ENCODE peak calls at places on chromosome 22, in six cellular contexts. B, F, M, U, Z and P are unnamed samples.
A peak's percentile ranks its signal among the peaks of the same experiment; 100 is the strongest.

GRCh38 chr22:30947163-30947820 is 21.3 kb downstream of the MORC2 start:
- DNase-seq in B (no peak), U (no peak), Z (no peak), F (no peak), M (no peak), P (peak; percentile 62)

GRCh38 chr22:47918276-47918928 is 1156.0 kb downstream of the TBC1D22A start:
- DNase-seq in B (no peak), M (no peak), U (no peak), F (no peak), Z (no peak), P (no peak)

GRCh38 chr22:48919187-48919590 is 908.5 kb downstream of the BRD1 start:
- DNase-seq in U (no peak), Z (no peak), B (no peak), M (no peak), F (peak; percentile 29), P (peak; percentile 31)

GRCh38 chr22:31818481-31819392 is 64.9 kb downstream of the DEPDC5 start:
- DNase-seq in M (peak; percentile 48), Z (no peak), U (no peak), F (no peak), B (no peak), P (no peak)

GRCh38 chr22:43985532-43985931 is 30.3 kb downstream of the SAMM50 start:
- DNase-seq in M (no peak), B (no peak), Z (no peak), F (no peak), U (no peak), P (no peak)

GRCh38 chr22:37282385-37282677 is at the start of gene CYTH4:
- DNase-seq in U (peak; percentile 26), Z (no peak), F (no peak), B (no peak), M (no peak), P (no peak)

GRCh38 chr22:27223317-27224177 is 566.2 kb downstream of the MIAT start:
- DNase-seq in F (no peak), U (no peak), M (peak; percentile 89), B (no peak), Z (peak; percentile 95), P (no peak)

GRCh38 chr22:20025401-20026203 is 4.7 kb downstream of the TANGO2 start:
- DNase-seq in B (no peak), F (peak; percentile 10), Z (no peak), U (no peak), M (no peak), P (no peak)

GRCh38 chr22:20436309-20437252 is 1.0 kb downstream of the SCARF2 start:
- DNase-seq in F (peak; percentile 45), Z (peak; percentile 59), B (no peak), U (no peak), M (peak; percentile 30), P (peak; percentile 50)

GRCh38 chr22:38572065-38572464 is 2.1 kb upstream of the DMC1 start:
- DNase-seq in Z (peak; percentile 57), F (no peak), B (no peak), M (peak; percentile 62), U (peak; percentile 32), P (peak; percentile 17)

GRCh38 chr22:49018601-49019000 is 809.1 kb downstream of the BRD1 start:
- DNase-seq in Z (no peak), U (no peak), B (no peak), F (peak; percentile 14), M (no peak), P (no peak)

GRCh38 chr22:50699001-50699753 is 26.6 kb downstream of the SHANK3 start:
- DNase-seq in M (no peak), Z (no peak), U (no peak), F (no peak), B (no peak), P (no peak)

GRCh38 chr22:20408891-20409290 is 14.9 kb downstream of the ZNF74 start:
- DNase-seq in U (no peak), F (no peak), M (no peak), Z (no peak), B (no peak), P (no peak)

GRCh38 chr22:22928666-22929380 is 41.2 kb downstream of the IGLL5 start:
- DNase-seq in U (peak; percentile 28), B (no peak), Z (no peak), F (no peak), M (peak; percentile 16), P (no peak)

GRCh38 chr22:22093743-22094142 is 111.2 kb upstream of the TOP3B start:
- DNase-seq in Z (no peak), F (no peak), M (peak; percentile 25), B (no peak), U (no peak), P (no peak)

GRCh38 chr22:42361523-42361922 is 70.7 kb downstream of the NFAM1 start:
- DNase-seq in M (no peak), B (no peak), U (no peak), Z (no peak), F (no peak), P (no peak)

GRCh38 chr22:32824531-32825315 is 23.2 kb downstream of the TIMP3 start:
- DNase-seq in U (no peak), B (no peak), Z (no peak), M (no peak), F (no peak), P (no peak)

GRCh38 chr22:33372875-33373274 is 314.7 kb upstream of the SYN3 start:
- DNase-seq in M (no peak), U (no peak), B (no peak), F (no peak), Z (no peak), P (no peak)

GRCh38 chr22:21652010-21652546 is 10.0 kb downstream of the SDF2L1 start:
- DNase-seq in F (peak; percentile 92), M (peak; percentile 81), B (no peak), U (peak; percentile 89), Z (peak; percentile 92), P (peak; percentile 91)

GRCh38 chr22:25622011-25622410 is 57.5 kb downstream of the GRK3 start:
- DNase-seq in U (no peak), M (peak; percentile 23), Z (peak; percentile 14), B (no peak), F (no peak), P (no peak)

GRCh38 chr22:22408731-22409696 is 99.5 kb downstream of the ZNF280B start:
- DNase-seq in Z (peak; percentile 18), M (peak; percentile 4), U (peak; percentile 92), F (peak; percentile 57), B (no peak), P (peak; percentile 21)

GRCh38 chr22:20316217-20316843 is 3.5 kb downstream of the DGCR6L start:
- DNase-seq in B (no peak), U (no peak), M (no peak), Z (no peak), F (peak; percentile 18), P (no peak)

GRCh38 chr22:47367993-47368945 is 605.8 kb downstream of the TBC1D22A start:
- DNase-seq in Z (no peak), U (no peak), B (no peak), M (no peak), F (peak; percentile 5), P (no peak)

GRCh38 chr22:42202048-42202447 is 68.4 kb downstream of the TCF20 start:
- DNase-seq in Z (no peak), U (no peak), B (no peak), M (no peak), F (no peak), P (no peak)

GRCh38 chr22:50445071-50445879 is 29.6 kb downstream of the SBF1 start:
- DNase-seq in B (no peak), F (no peak), U (no peak), M (no peak), Z (no peak), P (no peak)

GRCh38 chr22:30277547-30278344 is 11.1 kb upstream of the OSM start:
- DNase-seq in B (no peak), Z (peak; percentile 65), U (no peak), F (no peak), M (peak; percentile 80), P (no peak)

GRCh38 chr22:48806227-48806781 is 1021.4 kb downstream of the BRD1 start:
- DNase-seq in F (no peak), B (no peak), U (no peak), M (no peak), Z (no peak), P (no peak)

GRCh38 chr22:21975273-21975672 is 7.3 kb downstream of the TOP3B start:
- DNase-seq in F (no peak), Z (no peak), U (no peak), B (no peak), M (no peak), P (no peak)

GRCh38 chr22:20494978-20495860 is at the start of gene KLHL22:
- DNase-seq in M (peak; percentile 26), Z (peak; percentile 53), U (no peak), B (no peak), F (peak; percentile 38), P (peak; percentile 21)

GRCh38 chr22:16956290-16956689 is 51.7 kb downstream of the GAB4 start:
- DNase-seq in B (no peak), M (no peak), F (no peak), Z (no peak), U (no peak), P (no peak)
- H3K14ac ChIP-seq in B (no peak overlapping the region), M (no peak overlapping the region), F (no peak overlapping the region), Z (no peak overlapping the region), U (no peak overlapping the region), P (no peak overlapping the region)

DNA sequence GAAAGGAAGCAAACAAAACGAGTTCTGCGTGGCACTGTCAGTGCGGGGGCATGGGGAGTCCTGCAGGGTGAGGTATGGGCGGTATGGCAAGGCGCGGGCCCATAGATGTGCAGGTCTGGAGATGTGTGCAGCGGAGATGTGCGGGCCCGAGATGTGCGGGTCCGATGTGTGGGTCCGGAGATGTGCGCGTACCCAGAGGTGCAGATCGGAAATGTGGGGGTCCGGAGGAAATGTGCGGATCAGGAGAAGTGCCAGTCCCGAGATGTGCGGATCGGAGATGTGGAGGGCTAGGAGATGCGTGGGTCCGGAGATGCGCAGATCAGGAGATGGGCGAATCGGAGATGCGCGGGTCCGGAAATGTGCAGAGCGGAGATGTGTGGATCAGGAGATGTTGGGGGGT is 35.9 kb downstream of the CDPF1 start:
- DNase-seq in F (no peak), U (no peak), Z (no peak), B (no peak), M (no peak), P (no peak)
- H3K14ac ChIP-seq in F (no peak overlapping the region), U (no peak overlapping the region), Z (no peak overlapping the region), B (no peak overlapping the region), M (no peak overlapping the region), P (peak overlapping the region; percentile 31)

GRCh38 chr22:35905894-35906293 is 122.7 kb downstream of the RBFOX2 start:
- DNase-seq in F (no peak), U (peak; percentile 30), M (no peak), Z (no peak), B (no peak), P (no peak)
- H3K14ac ChIP-seq in F (no peak overlapping the region), U (no peak overlapping the region), M (no peak overlapping the region), Z (no peak overlapping the region), B (no peak overlapping the region), P (no peak overlapping the region)

DNA sequence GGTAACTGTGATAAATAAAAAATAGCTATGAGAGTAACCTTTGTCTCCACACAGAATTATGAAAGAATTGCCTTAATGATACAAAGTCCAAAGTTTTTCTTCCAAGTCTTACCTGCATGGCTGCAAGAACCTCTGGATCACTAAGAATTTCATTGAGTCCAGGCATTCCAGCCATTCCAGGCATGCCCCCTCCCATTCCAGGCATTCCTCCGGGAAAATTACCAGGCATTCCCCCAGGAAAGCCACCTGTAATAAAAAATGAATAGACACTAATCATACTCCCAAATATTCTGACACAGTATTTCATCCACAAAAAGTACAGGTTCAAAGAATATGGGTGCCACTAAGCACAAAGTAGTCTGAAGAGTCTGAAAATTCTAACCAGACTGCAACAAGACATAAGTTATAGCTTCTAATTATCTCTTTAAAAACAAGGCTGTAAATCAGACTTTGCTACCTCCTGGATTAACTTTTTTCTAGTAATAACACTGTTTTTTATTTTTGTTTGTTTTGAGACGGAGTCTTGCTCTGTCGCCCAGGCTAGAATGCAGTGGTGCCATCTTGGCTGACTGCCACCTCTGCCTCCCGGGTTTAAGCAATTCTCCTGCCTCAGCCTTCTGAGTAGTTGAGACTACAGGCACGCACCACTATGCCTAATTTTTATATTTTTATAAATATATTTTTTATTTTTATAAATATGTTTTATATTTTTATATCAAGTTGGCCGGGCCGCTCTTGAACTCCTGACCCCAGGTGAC is 8.0 kb upstream of the SLC25A17 start:
- DNase-seq in M (no peak), Z (no peak), U (peak; percentile 7), F (no peak), B (no peak), P (no peak)
- H3K14ac ChIP-seq in M (no peak overlapping the region), Z (no peak overlapping the region), U (no peak overlapping the region), F (no peak overlapping the region), B (no peak overlapping the region), P (no peak overlapping the region)